ENCODE peak calls at places on chromosomes 5 and 9, in seven cellular contexts. One of them, this sample, is unnamed.

GRCh38 chr9:110842976-110843375 is 174.4 kb downstream of the MUSK start:
- DNase-seq in astrocyte of the spinal cord: no peak
- DNase-seq in right lobe of liver: no peak
- DNase-seq in heart right ventricle: no peak
- DNase-seq in IMR-90: peak; percentile 46
- DNase-seq in left ventricle myocardium inferior: no peak
- DNase-seq in cardiac fibroblast: no peak
- DNase-seq in this sample: no peak

GRCh38 chr5:98454904-98455303 is 318.6 kb upstream of the RGMB start:
- DNase-seq in left ventricle myocardium inferior: no peak
- DNase-seq in heart right ventricle: no peak
- DNase-seq in IMR-90: peak; percentile 97
- DNase-seq in right lobe of liver: no peak
- DNase-seq in cardiac fibroblast: peak; percentile 98
- DNase-seq in astrocyte of the spinal cord: peak; percentile 93
- DNase-seq in this sample: no peak

GRCh38 chr5:91409304-91409703 is 26.2 kb upstream of the ARRDC3 start:
- DNase-seq in heart right ventricle: no peak
- DNase-seq in IMR-90: no peak
- DNase-seq in right lobe of liver: no peak
- DNase-seq in left ventricle myocardium inferior: no peak
- DNase-seq in astrocyte of the spinal cord: no peak
- DNase-seq in cardiac fibroblast: no peak
- DNase-seq in this sample: no peak

GRCh38 chr5:123181394-123181801 is 92.4 kb downstream of the PRDM6 start:
- DNase-seq in cardiac fibroblast: no peak
- DNase-seq in IMR-90: peak; percentile 10
- DNase-seq in astrocyte of the spinal cord: no peak
- DNase-seq in right lobe of liver: no peak
- DNase-seq in left ventricle myocardium inferior: no peak
- DNase-seq in heart right ventricle: no peak
- DNase-seq in this sample: no peak

GRCh38 chr9:108743901-108744371 is 111.8 kb downstream of the ACTL7B start:
- DNase-seq in cardiac fibroblast: no peak
- DNase-seq in heart right ventricle: no peak
- DNase-seq in astrocyte of the spinal cord: no peak
- DNase-seq in left ventricle myocardium inferior: no peak
- DNase-seq in IMR-90: no peak
- DNase-seq in right lobe of liver: no peak
- DNase-seq in this sample: no peak

GRCh38 chr5:108119123-108119522 is 262.8 kb downstream of the FBXL17 start:
- DNase-seq in cardiac fibroblast: no peak
- DNase-seq in left ventricle myocardium inferior: no peak
- DNase-seq in IMR-90: no peak
- DNase-seq in heart right ventricle: peak; percentile 6
- DNase-seq in right lobe of liver: no peak
- DNase-seq in astrocyte of the spinal cord: no peak
- DNase-seq in this sample: no peak

GRCh38 chr5:2334686-2335085 is 416.8 kb downstream of the IRX2 start:
- DNase-seq in heart right ventricle: no peak
- DNase-seq in astrocyte of the spinal cord: no peak
- DNase-seq in IMR-90: no peak
- DNase-seq in left ventricle myocardium inferior: no peak
- DNase-seq in right lobe of liver: no peak
- DNase-seq in cardiac fibroblast: no peak
- DNase-seq in this sample: no peak

GRCh38 chr5:147208134-147208533 is 26.7 kb upstream of the STK32A start:
- DNase-seq in IMR-90: no peak
- DNase-seq in cardiac fibroblast: peak; percentile 12
- DNase-seq in left ventricle myocardium inferior: no peak
- DNase-seq in right lobe of liver: no peak
- DNase-seq in heart right ventricle: no peak
- DNase-seq in astrocyte of the spinal cord: peak; percentile 42
- DNase-seq in this sample: no peak

GRCh38 chr5:134177197-134178171 is 734 bp upstream of the SKP1 start:
- DNase-seq in cardiac fibroblast: peak; percentile 82
- DNase-seq in heart right ventricle: peak; percentile 77
- DNase-seq in right lobe of liver: no peak
- DNase-seq in IMR-90: peak; percentile 66
- DNase-seq in astrocyte of the spinal cord: peak; percentile 81
- DNase-seq in left ventricle myocardium inferior: no peak
- DNase-seq in this sample: no peak

GRCh38 chr5:177982072-177982727 is 13.8 kb downstream of the PROP1 start:
- DNase-seq in right lobe of liver: no peak
- DNase-seq in left ventricle myocardium inferior: no peak
- DNase-seq in heart right ventricle: no peak
- DNase-seq in IMR-90: no peak
- DNase-seq in astrocyte of the spinal cord: no peak
- DNase-seq in cardiac fibroblast: no peak
- DNase-seq in this sample: no peak

GRCh38 chr9:79684711-79685575 is 113.2 kb downstream of the TLE4 start:
- DNase-seq in right lobe of liver: no peak
- DNase-seq in astrocyte of the spinal cord: peak; percentile 50
- DNase-seq in cardiac fibroblast: peak; percentile 46
- DNase-seq in heart right ventricle: no peak
- DNase-seq in IMR-90: peak; percentile 55
- DNase-seq in left ventricle myocardium inferior: no peak
- DNase-seq in this sample: no peak

GRCh38 chr5:14213253-14213652 is 70.1 kb downstream of the TRIO start:
- DNase-seq in heart right ventricle: no peak
- DNase-seq in cardiac fibroblast: peak; percentile 34
- DNase-seq in IMR-90: peak; percentile 46
- DNase-seq in left ventricle myocardium inferior: no peak
- DNase-seq in right lobe of liver: no peak
- DNase-seq in astrocyte of the spinal cord: no peak
- DNase-seq in this sample: no peak

GRCh38 chr5:13188393-13188792 is 756.1 kb downstream of the DNAH5 start:
- DNase-seq in heart right ventricle: no peak
- DNase-seq in astrocyte of the spinal cord: no peak
- DNase-seq in right lobe of liver: no peak
- DNase-seq in cardiac fibroblast: peak; percentile 4
- DNase-seq in IMR-90: no peak
- DNase-seq in left ventricle myocardium inferior: no peak
- DNase-seq in this sample: no peak

GRCh38 chr5:74192606-74193299 is 447.8 kb downstream of the ENC1 start:
- DNase-seq in heart right ventricle: peak; percentile 42
- DNase-seq in IMR-90: no peak
- DNase-seq in astrocyte of the spinal cord: no peak
- DNase-seq in left ventricle myocardium inferior: no peak
- DNase-seq in right lobe of liver: no peak
- DNase-seq in cardiac fibroblast: no peak
- DNase-seq in this sample: no peak

GRCh38 chr5:150142800-150143724 is 12.6 kb downstream of the PDGFRB start:
- DNase-seq in left ventricle myocardium inferior: peak; percentile 84
- DNase-seq in heart right ventricle: peak; percentile 74
- DNase-seq in cardiac fibroblast: peak; percentile 97
- DNase-seq in right lobe of liver: no peak
- DNase-seq in IMR-90: peak; percentile 98
- DNase-seq in astrocyte of the spinal cord: peak; percentile 93
- DNase-seq in this sample: peak; percentile 93

GRCh38 chr9:95696701-95697100 is 178.8 kb upstream of the ERCC6L2 start:
- DNase-seq in IMR-90: no peak
- DNase-seq in heart right ventricle: no peak
- DNase-seq in cardiac fibroblast: no peak
- DNase-seq in astrocyte of the spinal cord: no peak
- DNase-seq in left ventricle myocardium inferior: no peak
- DNase-seq in right lobe of liver: no peak
- DNase-seq in this sample: no peak

GRCh38 chr5:112491257-112491656 is 72.2 kb upstream of the EPB41L4A start:
- DNase-seq in astrocyte of the spinal cord: no peak
- DNase-seq in right lobe of liver: no peak
- DNase-seq in IMR-90: peak; percentile 1
- DNase-seq in left ventricle myocardium inferior: no peak
- DNase-seq in heart right ventricle: no peak
- DNase-seq in cardiac fibroblast: peak; percentile 16
- DNase-seq in this sample: no peak

DNA sequence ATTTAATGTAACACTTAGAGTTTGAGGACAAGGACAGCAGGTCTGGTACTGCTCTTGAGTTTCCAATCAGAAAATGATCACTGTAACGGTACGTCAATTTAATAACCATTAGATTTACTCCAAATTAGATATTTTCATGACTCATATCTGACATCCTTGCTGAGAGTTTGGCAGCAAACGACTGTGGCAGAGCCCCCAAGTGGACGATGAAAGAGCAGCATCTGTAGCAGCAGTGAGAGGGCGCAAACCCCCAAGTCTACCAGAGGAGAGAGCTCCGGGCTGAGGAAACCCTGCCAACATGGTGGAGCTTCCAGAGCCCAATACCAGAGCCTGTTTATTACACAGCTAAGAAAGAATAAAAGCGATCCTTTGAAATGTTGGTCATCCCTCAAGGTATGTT is 73.2 kb upstream of the EPB41L4A start:
- DNase-seq in left ventricle myocardium inferior: peak; percentile 56
- DNase-seq in heart right ventricle: peak; percentile 25
- DNase-seq in cardiac fibroblast: peak; percentile 55
- DNase-seq in IMR-90: peak; percentile 23
- DNase-seq in right lobe of liver: peak; percentile 53
- DNase-seq in astrocyte of the spinal cord: peak; percentile 60
- DNase-seq in this sample: no peak
- TF ChIP-seq CTCF in left ventricle myocardium inferior: peak; percentile 75
- TF ChIP-seq CTCF in heart right ventricle: peak; percentile 57
- TF ChIP-seq CTCF in cardiac fibroblast: peak; percentile 57
- TF ChIP-seq CTCF in IMR-90: peak; percentile 40
- TF ChIP-seq CTCF in right lobe of liver: peak; percentile 42
- TF ChIP-seq CTCF in astrocyte of the spinal cord: peak; percentile 78
- TF ChIP-seq CTCF in this sample: peak; percentile 28

DNA sequence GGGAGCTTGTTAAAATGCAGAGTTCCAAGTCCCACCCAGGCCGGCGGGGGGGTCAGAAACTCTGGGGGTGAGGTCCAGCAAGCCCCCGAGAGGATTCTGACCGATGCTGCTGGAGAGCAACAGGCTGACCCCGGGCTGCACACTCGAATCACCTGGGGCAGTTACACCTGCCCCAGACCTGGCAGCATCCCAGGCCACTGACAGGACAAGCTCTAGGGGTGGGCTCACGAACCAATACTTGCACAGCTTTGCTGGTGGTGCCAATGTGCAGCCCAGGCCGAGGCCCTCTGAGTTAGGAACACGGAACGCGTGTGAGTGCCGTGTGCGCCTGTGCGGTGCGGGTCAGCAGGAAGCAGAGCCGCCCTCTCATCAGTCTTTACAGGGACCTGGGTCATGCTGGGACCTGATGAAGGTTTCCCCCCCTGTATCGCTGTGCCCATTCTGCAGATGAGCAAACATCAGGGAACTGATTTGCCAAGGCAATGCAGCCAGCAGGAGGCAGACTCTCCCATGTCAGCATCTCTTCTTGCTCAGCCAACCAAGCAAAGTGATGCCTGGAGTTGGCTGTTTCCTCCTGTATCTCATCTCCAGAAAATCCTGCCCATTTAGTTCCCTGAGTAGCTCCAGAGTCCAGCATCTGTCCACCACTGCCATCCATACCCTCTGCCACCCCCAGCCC is 16.3 kb downstream of the FAM163B start:
- DNase-seq in IMR-90: no peak
- DNase-seq in astrocyte of the spinal cord: no peak
- DNase-seq in left ventricle myocardium inferior: no peak
- DNase-seq in heart right ventricle: no peak
- DNase-seq in right lobe of liver: no peak
- DNase-seq in cardiac fibroblast: peak; percentile 43
- DNase-seq in this sample: no peak
- TF ChIP-seq CTCF in IMR-90: peak; percentile 19
- TF ChIP-seq CTCF in astrocyte of the spinal cord: peak; percentile 27
- TF ChIP-seq CTCF in left ventricle myocardium inferior: no peak
- TF ChIP-seq CTCF in heart right ventricle: no peak
- TF ChIP-seq CTCF in right lobe of liver: no peak
- TF ChIP-seq CTCF in cardiac fibroblast: peak; percentile 60
- TF ChIP-seq CTCF in this sample: no peak

DNA sequence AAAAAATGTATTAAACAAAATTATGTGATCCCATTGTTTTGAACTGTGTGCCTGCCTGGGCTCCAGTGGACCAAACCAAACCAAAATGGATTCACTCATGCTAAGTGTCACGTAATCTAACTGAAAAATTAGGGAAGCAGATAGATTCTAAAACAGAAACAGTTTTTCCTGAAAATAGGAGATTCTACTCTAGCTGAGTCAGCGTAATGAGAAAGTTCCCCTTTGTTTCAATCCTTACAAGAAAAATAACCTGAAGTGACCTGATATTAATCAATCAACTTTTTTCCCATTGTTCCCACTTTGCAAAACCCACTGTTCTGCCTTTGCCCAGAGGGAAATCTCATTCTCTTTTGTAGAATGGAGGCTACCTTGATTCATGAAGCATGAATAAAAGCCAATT is 682.4 kb upstream of the CDH10 start:
- DNase-seq in IMR-90: no peak
- DNase-seq in cardiac fibroblast: no peak
- DNase-seq in astrocyte of the spinal cord: no peak
- DNase-seq in left ventricle myocardium inferior: no peak
- DNase-seq in right lobe of liver: no peak
- DNase-seq in heart right ventricle: no peak
- DNase-seq in this sample: no peak
- TF ChIP-seq CTCF in IMR-90: no peak
- TF ChIP-seq CTCF in cardiac fibroblast: no peak
- TF ChIP-seq CTCF in astrocyte of the spinal cord: no peak
- TF ChIP-seq CTCF in left ventricle myocardium inferior: no peak
- TF ChIP-seq CTCF in right lobe of liver: no peak
- TF ChIP-seq CTCF in heart right ventricle: no peak
- TF ChIP-seq CTCF in this sample: no peak

DNA sequence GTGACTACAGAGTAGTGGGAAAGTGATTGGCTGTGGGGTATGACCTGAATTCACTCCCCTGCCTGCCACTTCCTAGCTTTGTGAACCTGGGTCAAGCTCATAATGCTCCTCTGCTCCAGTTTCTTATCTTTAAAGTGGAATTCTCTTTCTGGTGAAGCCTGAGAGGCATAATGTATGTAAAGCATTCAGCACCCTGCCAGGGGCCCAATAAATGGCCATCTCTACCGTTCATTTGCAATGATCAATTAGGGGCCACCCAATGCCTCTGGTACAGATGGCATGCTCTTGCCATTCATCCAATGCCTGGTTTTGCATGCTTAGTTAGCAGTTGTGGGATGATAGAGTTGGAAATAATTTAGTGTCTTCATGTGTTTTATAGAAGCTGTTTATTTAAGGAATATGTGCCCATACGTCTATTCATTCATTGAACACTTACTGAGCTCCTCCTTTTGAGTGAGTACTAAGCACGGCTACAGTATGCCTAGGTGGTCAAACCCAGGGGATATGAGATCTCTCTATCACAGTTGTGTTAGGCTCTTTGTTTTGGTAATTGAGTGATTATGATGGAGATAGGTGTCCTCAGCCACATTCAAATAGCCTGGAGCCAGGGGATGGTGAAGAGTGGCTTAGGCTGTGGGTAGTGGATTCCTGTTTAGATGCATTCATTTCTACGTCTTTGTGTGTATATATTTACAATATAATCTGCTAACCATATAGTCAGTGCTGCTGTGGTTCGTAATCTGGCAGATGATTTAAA is 15.3 kb downstream of the ZNF462 start:
- DNase-seq in heart right ventricle: no peak
- DNase-seq in cardiac fibroblast: no peak
- DNase-seq in left ventricle myocardium inferior: no peak
- DNase-seq in astrocyte of the spinal cord: no peak
- DNase-seq in IMR-90: no peak
- DNase-seq in right lobe of liver: no peak
- DNase-seq in this sample: no peak
- TF ChIP-seq CTCF in heart right ventricle: no peak
- TF ChIP-seq CTCF in cardiac fibroblast: no peak
- TF ChIP-seq CTCF in left ventricle myocardium inferior: no peak
- TF ChIP-seq CTCF in astrocyte of the spinal cord: no peak
- TF ChIP-seq CTCF in IMR-90: no peak
- TF ChIP-seq CTCF in right lobe of liver: no peak
- TF ChIP-seq CTCF in this sample: no peak